ENCODE peak calls at places on chromosomes 1 and 21, in ten cellular contexts. A is SK-N-MC, M is ecto neural progenitor cell, W is H7, T is aorta, L is tibial nerve, H is endothelial cell, O is K562, Y is left colon, S is dorsolateral prefrontal cortex. F is an unnamed sample.

GRCh38 chr1:74388855-74389254 is 123.6 kb downstream of the LRRC53 start:
- DNase-seq in A (no peak), M (no peak), W (no peak), T (no peak), L (no peak), H (no peak), O (no peak), Y (no peak), S (no peak), F (peak; percentile 19)

GRCh38 chr1:28256197-28256827 is 3.0 kb upstream of the SESN2 start:
- DNase-seq in A (no peak), M (no peak), W (no peak), T (no peak), L (no peak), H (no peak), O (no peak), Y (no peak), S (no peak), F (no peak)

GRCh38 chr1:21241761-21242581 is 48.3 kb downstream of the ECE1 start:
- DNase-seq in A (no peak), M (no peak), W (no peak), T (no peak), L (no peak), H (no peak), O (no peak), Y (no peak), S (no peak), F (peak; percentile 65)

GRCh38 chr1:28156821-28157220 is 19.7 kb downstream of the PTAFR start:
- DNase-seq in A (no peak), M (no peak), W (peak; percentile 16), T (no peak), L (no peak), H (no peak), O (no peak), Y (no peak), S (no peak), F (no peak)

GRCh38 chr1:92029241-92029922 is 403 bp upstream of the EPHX4 start:
- DNase-seq in A (no peak), M (no peak), W (peak; percentile 27), T (no peak), L (no peak), H (peak; percentile 6), O (no peak), Y (no peak), S (no peak), F (peak; percentile 39)

GRCh38 chr1:150609726-150610125 is 19.7 kb downstream of the ENSA start:
- DNase-seq in A (no peak), M (no peak), W (peak; percentile 31), T (no peak), L (no peak), H (no peak), O (no peak), Y (no peak), S (no peak), F (peak; percentile 15)

GRCh38 chr21:15042531-15042930 is 22.3 kb downstream of the NRIP1 start:
- DNase-seq in A (no peak), M (no peak), W (no peak), T (no peak), L (no peak), H (no peak), O (no peak), Y (no peak), S (no peak), F (no peak)

GRCh38 chr1:233113009-233113712 is 162.8 kb downstream of the NTPCR start:
- DNase-seq in A (peak; percentile 72), M (no peak), W (peak; percentile 43), T (peak; percentile 79), L (peak; percentile 57), H (peak; percentile 24), O (peak; percentile 18), Y (peak; percentile 65), S (peak; percentile 71), F (peak; percentile 93)

GRCh38 chr1:105632342-105633196 is 1423.9 kb upstream of the PRMT6 start:
- DNase-seq in A (no peak), M (no peak), W (no peak), T (no peak), L (no peak), H (no peak), O (no peak), Y (no peak), S (no peak), F (peak; percentile 94)

GRCh38 chr1:219279017-219279770 is 105.5 kb downstream of the LYPLAL1 start:
- DNase-seq in A (no peak), M (no peak), W (no peak), T (no peak), L (no peak), H (no peak), O (no peak), Y (no peak), S (no peak), F (no peak)

GRCh38 chr1:97243973-97244560 is 522.5 kb downstream of the PTBP2 start:
- DNase-seq in A (no peak), M (no peak), W (peak; percentile 1), T (no peak), L (no peak), H (no peak), O (no peak), Y (no peak), S (no peak), F (peak; percentile 6)

GRCh38 chr1:21278208-21278861 is 11.9 kb downstream of the ECE1 start:
- DNase-seq in A (no peak), M (peak; percentile 79), W (peak; percentile 79), T (no peak), L (peak; percentile 40), H (no peak), O (no peak), Y (no peak), S (no peak), F (no peak)

GRCh38 chr1:86758570-86758969 is 54.2 kb downstream of the SH3GLB1 start:
- DNase-seq in A (no peak), M (no peak), W (no peak), T (no peak), L (no peak), H (no peak), O (no peak), Y (peak; percentile 81), S (no peak), F (no peak)

GRCh38 chr1:145999321-146000024 is 3.1 kb upstream of the TXNIP start:
- DNase-seq in A (no peak), M (no peak), W (no peak), T (no peak), L (no peak), H (no peak), O (no peak), Y (no peak), S (no peak), F (no peak)

GRCh38 chr1:215040190-215040589 is 42.3 kb upstream of the KCNK2 start:
- DNase-seq in A (no peak), M (no peak), W (no peak), T (no peak), L (no peak), H (no peak), O (no peak), Y (no peak), S (no peak), F (no peak)

GRCh38 chr1:174964261-174964984 is 35.3 kb upstream of the CACYBP start:
- DNase-seq in A (no peak), M (no peak), W (no peak), T (no peak), L (no peak), H (no peak), O (peak; percentile 22), Y (no peak), S (no peak), F (no peak)

GRCh38 chr21:33011462-33011861 is 14.3 kb upstream of the OLIG2 start:
- DNase-seq in A (no peak), M (no peak), W (no peak), T (no peak), L (no peak), H (no peak), O (no peak), Y (no peak), S (no peak), F (no peak)

GRCh38 chr1:6988796-6989195 is 203.5 kb downstream of the CAMTA1 start:
- DNase-seq in A (no peak), M (no peak), W (no peak), T (no peak), L (no peak), H (no peak), O (no peak), Y (no peak), S (no peak), F (no peak)

GRCh38 chr21:37751268-37751975 is 164.8 kb downstream of the KCNJ6 start:
- DNase-seq in A (no peak), M (no peak), W (no peak), T (no peak), L (no peak), H (no peak), O (no peak), Y (no peak), S (no peak), F (no peak)

F was measured in left kidney.